ENCODE peak calls at places on chromosome 16, in four cellular contexts. O, W, D and N are unnamed samples.

GRCh38 chr16:35176449-35176848 is 1717.0 kb downstream of the TP53TG3F start:
- DNase-seq in O (no peak), W (no peak), D (no peak), N (peak; percentile 45)

GRCh38 chr16:65421596-65421995 is 299.7 kb upstream of the CDH11 start:
- DNase-seq in D (no peak), W (no peak), O (no peak), N (no peak)

GRCh38 chr16:10180771-10181163 is 1.5 kb downstream of the GRIN2A start:
- DNase-seq in D (peak; percentile 70), W (no peak), O (no peak), N (peak; percentile 71)

GRCh38 chr16:1981972-1982574 is 804 bp upstream of the NOXO1 start:
- DNase-seq in D (no peak), W (no peak), O (no peak), N (no peak)

GRCh38 chr16:82857693-82858337 is 231.0 kb downstream of the CDH13 start:
- DNase-seq in O (no peak), W (no peak), D (no peak), N (no peak)

GRCh38 chr16:13961099-13961811 is 41.3 kb downstream of the ERCC4 start:
- DNase-seq in D (no peak), W (no peak), O (no peak), N (no peak)

GRCh38 chr16:27748868-27749546 is 199.1 kb downstream of the KATNIP start:
- DNase-seq in W (no peak), D (no peak), O (peak; percentile 4), N (no peak)

GRCh38 chr16:48535831-48536599 is 74.0 kb downstream of the N4BP1 start:
- DNase-seq in D (no peak), O (no peak), W (no peak), N (peak; percentile 79)

GRCh38 chr16:1911467-1912214 is 6.6 kb downstream of the HS3ST6 start:
- DNase-seq in D (no peak), W (no peak), O (no peak), N (no peak)

GRCh38 chr16:85553436-85554113 is 59.5 kb upstream of the GSE1 start:
- DNase-seq in O (no peak), D (no peak), W (no peak), N (peak; percentile 93)